ENCODE peak calls at places on chromosome 2, in six cellular contexts. One of them, this sample, is unnamed.

GRCh38 chr2:147165682-147166081 is 679.1 kb upstream of the ACVR2A start:
- DNase-seq in left ventricle myocardium inferior: no peak
- DNase-seq in lung: no peak
- DNase-seq in pancreas: no peak
- DNase-seq in PC-3: no peak
- DNase-seq in PC-9: no peak
- DNase-seq in this sample: no peak

GRCh38 chr2:207869784-207870778 is 100.4 kb upstream of the FZD5 start:
- DNase-seq in left ventricle myocardium inferior: no peak
- DNase-seq in lung: peak; percentile 47
- DNase-seq in pancreas: peak; percentile 28
- DNase-seq in PC-3: peak; percentile 57
- DNase-seq in PC-9: peak; percentile 52
- DNase-seq in this sample: no peak

GRCh38 chr2:8573234-8573941 is 108.5 kb upstream of the ID2 start:
- DNase-seq in left ventricle myocardium inferior: no peak
- DNase-seq in lung: no peak
- DNase-seq in pancreas: no peak
- DNase-seq in PC-3: no peak
- DNase-seq in PC-9: no peak
- DNase-seq in this sample: no peak

GRCh38 chr2:133362061-133362476 is 206.2 kb downstream of the NCKAP5 start:
- DNase-seq in left ventricle myocardium inferior: no peak
- DNase-seq in lung: no peak
- DNase-seq in pancreas: no peak
- DNase-seq in PC-3: peak; percentile 46
- DNase-seq in PC-9: no peak
- DNase-seq in this sample: no peak

GRCh38 chr2:173982918-173983317 is 17.7 kb upstream of the SP3 start:
- DNase-seq in left ventricle myocardium inferior: no peak
- DNase-seq in lung: no peak
- DNase-seq in pancreas: no peak
- DNase-seq in PC-3: no peak
- DNase-seq in PC-9: no peak
- DNase-seq in this sample: no peak

GRCh38 chr2:116674188-116674587 is 1140.3 kb upstream of the DDX18 start:
- DNase-seq in left ventricle myocardium inferior: no peak
- DNase-seq in lung: no peak
- DNase-seq in pancreas: no peak
- DNase-seq in PC-3: no peak
- DNase-seq in PC-9: no peak
- DNase-seq in this sample: no peak

GRCh38 chr2:101630224-101630949 is 67.1 kb upstream of the MAP4K4 start:
- DNase-seq in left ventricle myocardium inferior: no peak
- DNase-seq in lung: peak; percentile 79
- DNase-seq in pancreas: no peak
- DNase-seq in PC-3: peak; percentile 95
- DNase-seq in PC-9: peak; percentile 98
- DNase-seq in this sample: peak; percentile 69

GRCh38 chr2:214193943-214194342 is 216.9 kb upstream of the VWC2L start:
- DNase-seq in left ventricle myocardium inferior: no peak
- DNase-seq in lung: no peak
- DNase-seq in pancreas: no peak
- DNase-seq in PC-3: peak; percentile 86
- DNase-seq in PC-9: no peak
- DNase-seq in this sample: no peak

GRCh38 chr2:16246911-16247310 is 306.6 kb downstream of the MYCN start:
- DNase-seq in left ventricle myocardium inferior: no peak
- DNase-seq in lung: no peak
- DNase-seq in pancreas: no peak
- DNase-seq in PC-3: no peak
- DNase-seq in PC-9: no peak
- DNase-seq in this sample: no peak

GRCh38 chr2:225074919-225075681 is 32.8 kb upstream of the DOCK10 start:
- DNase-seq in left ventricle myocardium inferior: no peak
- DNase-seq in lung: no peak
- DNase-seq in pancreas: no peak
- DNase-seq in PC-3: no peak
- DNase-seq in PC-9: no peak
- DNase-seq in this sample: no peak

GRCh38 chr2:36886664-36887063 is 79.7 kb downstream of the STRN start:
- DNase-seq in left ventricle myocardium inferior: no peak
- DNase-seq in lung: no peak
- DNase-seq in pancreas: no peak
- DNase-seq in PC-3: no peak
- DNase-seq in PC-9: no peak
- DNase-seq in this sample: no peak

DNA sequence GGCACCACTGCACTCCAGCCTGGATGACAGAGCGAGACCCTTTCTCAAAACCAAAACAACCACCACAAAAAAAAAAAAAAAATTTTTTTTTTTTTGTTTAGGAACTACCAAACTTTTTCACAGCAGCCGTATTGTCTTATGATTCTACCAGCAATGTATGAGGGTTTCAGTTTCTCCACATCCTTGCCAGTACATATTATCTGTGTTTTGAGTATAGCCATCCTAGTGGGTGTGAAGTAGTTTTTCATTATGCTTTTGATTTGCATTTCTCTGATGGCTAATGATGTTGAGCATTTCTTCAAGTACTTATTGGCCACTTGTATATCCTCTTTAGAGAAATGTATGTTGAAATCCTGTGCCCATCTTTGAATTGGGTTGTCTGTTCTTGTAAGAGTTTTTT is 51.7 kb downstream of the COX7A2L start:
- DNase-seq in left ventricle myocardium inferior: no peak
- DNase-seq in lung: no peak
- DNase-seq in pancreas: no peak
- DNase-seq in PC-3: no peak
- DNase-seq in PC-9: no peak
- DNase-seq in this sample: no peak
- H3K27ac ChIP-seq in left ventricle myocardium inferior: no peak overlapping the region
- H3K27ac ChIP-seq in lung: no peak overlapping the region
- H3K27ac ChIP-seq in pancreas: no peak overlapping the region
- H3K27ac ChIP-seq in PC-3: no peak overlapping the region
- H3K27ac ChIP-seq in PC-9: no peak overlapping the region
- H3K27ac ChIP-seq in this sample: no peak overlapping the region

DNA sequence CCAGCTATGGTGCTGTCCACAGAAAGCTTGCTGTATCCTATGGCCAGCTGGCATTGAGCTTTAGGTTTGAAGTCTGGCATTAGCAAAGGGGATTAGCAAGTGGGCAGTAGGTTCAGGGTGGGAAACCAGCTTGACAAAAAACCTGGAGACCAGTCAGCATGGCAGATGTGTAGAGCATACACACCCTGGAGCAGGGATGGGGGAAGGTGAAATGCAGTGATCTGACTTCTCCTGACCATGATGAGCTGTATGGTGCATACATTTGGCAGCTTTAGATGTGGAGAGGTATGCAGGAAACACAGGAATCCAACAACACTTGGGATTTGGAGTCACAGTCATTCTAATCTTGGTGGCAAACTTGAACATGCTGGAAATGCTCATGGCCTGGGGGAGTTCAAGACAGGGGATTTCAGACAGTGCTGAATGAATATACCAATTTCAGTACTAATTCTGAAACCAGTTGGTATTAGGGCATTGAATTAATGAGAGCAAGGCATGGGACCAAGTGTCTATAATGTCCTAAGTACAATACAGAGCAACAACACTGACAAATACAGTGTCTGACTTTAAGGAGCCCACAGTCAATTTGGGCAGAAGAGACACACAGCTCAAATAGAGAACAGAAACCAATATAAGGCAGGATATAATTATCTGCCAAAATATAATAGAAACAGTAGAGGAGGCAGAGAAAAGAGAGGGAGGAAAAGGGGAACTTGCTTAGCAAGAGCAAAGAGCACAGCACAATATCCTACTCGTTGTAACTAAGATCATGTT is 11.8 kb downstream of the ARHGAP15 start:
- DNase-seq in left ventricle myocardium inferior: no peak
- DNase-seq in lung: no peak
- DNase-seq in pancreas: no peak
- DNase-seq in PC-3: no peak
- DNase-seq in PC-9: no peak
- DNase-seq in this sample: no peak
- H3K4me1 ChIP-seq in left ventricle myocardium inferior: no peaks in the 10 kb centered on the region
- H3K4me1 ChIP-seq in lung: no peaks in the 10 kb centered on the region
- H3K4me1 ChIP-seq in pancreas: no peaks in the 10 kb centered on the region
- H3K4me1 ChIP-seq in PC-3: no peaks in the 10 kb centered on the region
- H3K4me1 ChIP-seq in PC-9: no peaks in the 10 kb centered on the region
- H3K4me1 ChIP-seq in this sample: no peaks in the 10 kb centered on the region

GRCh38 chr2:45470531-45470930 is 140.5 kb downstream of the SRBD1 start:
- DNase-seq in left ventricle myocardium inferior: no peak
- DNase-seq in lung: no peak
- DNase-seq in pancreas: no peak
- DNase-seq in PC-3: peak; percentile 4
- DNase-seq in PC-9: no peak
- DNase-seq in this sample: no peak

GRCh38 chr2:45466045-45466444 is 145.0 kb downstream of the SRBD1 start:
- DNase-seq in left ventricle myocardium inferior: no peak
- DNase-seq in lung: no peak
- DNase-seq in pancreas: no peak
- DNase-seq in PC-3: no peak
- DNase-seq in PC-9: no peak
- DNase-seq in this sample: no peak

GRCh38 chr2:45468279-45468678 is 142.8 kb downstream of the SRBD1 start:
- DNase-seq in left ventricle myocardium inferior: no peak
- DNase-seq in lung: no peak
- DNase-seq in pancreas: no peak
- DNase-seq in PC-3: no peak
- DNase-seq in PC-9: no peak
- DNase-seq in this sample: no peak

GRCh38 chr2:45469314-45470099 is 141.6 kb downstream of the SRBD1 start:
- DNase-seq in left ventricle myocardium inferior: no peak
- DNase-seq in lung: no peak
- DNase-seq in pancreas: peak; percentile 26
- DNase-seq in PC-3: peak; percentile 91
- DNase-seq in PC-9: peak; percentile 92
- DNase-seq in this sample: no peak
- H3K27ac ChIP-seq in left ventricle myocardium inferior: peak overlapping the region; percentile 51
- H3K27ac ChIP-seq in lung: no peak overlapping the region
- H3K27ac ChIP-seq in pancreas: peak overlapping the region; percentile 78
- H3K27ac ChIP-seq in PC-3: peak overlapping the region; percentile 72
- H3K27ac ChIP-seq in PC-9: peak overlapping the region; percentile 66
- H3K27ac ChIP-seq in this sample: no peak overlapping the region

GRCh38 chr2:55159752-55160151 is 72.3 kb downstream of the CLHC1 start:
- DNase-seq in left ventricle myocardium inferior: no peak
- DNase-seq in lung: no peak
- DNase-seq in pancreas: no peak
- DNase-seq in PC-3: no peak
- DNase-seq in PC-9: no peak
- DNase-seq in this sample: no peak
- H3K4me1 ChIP-seq in left ventricle myocardium inferior: peaks cover 46% of the 10 kb centered on the region
- H3K4me1 ChIP-seq in lung: peaks cover 3% of the 10 kb centered on the region
- H3K4me1 ChIP-seq in pancreas: peaks cover 81% of the 10 kb centered on the region
- H3K4me1 ChIP-seq in PC-3: peaks cover 55% of the 10 kb centered on the region
- H3K4me1 ChIP-seq in PC-9: peaks cover 87% of the 10 kb centered on the region
- H3K4me1 ChIP-seq in this sample: peaks cover 39% of the 10 kb centered on the region

DNA sequence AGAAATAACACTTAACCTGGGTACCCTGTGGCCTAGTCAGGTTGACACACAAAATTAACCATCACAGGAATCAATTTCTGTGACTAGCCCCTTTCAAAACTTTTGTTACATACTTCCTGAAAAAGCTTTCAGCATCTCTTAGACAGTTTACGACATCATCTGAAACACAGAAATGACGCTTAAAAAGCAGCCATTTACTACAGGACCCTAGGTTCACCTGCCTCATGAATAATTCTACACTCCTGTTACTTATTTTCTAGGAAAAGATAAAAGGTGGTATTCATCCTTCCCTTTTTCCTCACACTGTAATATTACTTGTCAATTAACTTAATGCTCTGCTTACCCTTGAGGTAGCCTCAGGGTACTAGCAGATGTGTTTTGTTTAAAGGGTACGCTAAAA is 388.4 kb downstream of the IRS1 start:
- DNase-seq in left ventricle myocardium inferior: no peak
- DNase-seq in lung: no peak
- DNase-seq in pancreas: no peak
- DNase-seq in PC-3: no peak
- DNase-seq in PC-9: no peak
- DNase-seq in this sample: no peak
- H3K27ac ChIP-seq in left ventricle myocardium inferior: no peak overlapping the region
- H3K27ac ChIP-seq in lung: no peak overlapping the region
- H3K27ac ChIP-seq in pancreas: no peak overlapping the region
- H3K27ac ChIP-seq in PC-3: peak overlapping the region; percentile 78
- H3K27ac ChIP-seq in PC-9: peak overlapping the region; percentile 78
- H3K27ac ChIP-seq in this sample: peak overlapping the region; percentile 77